ENCODE peak calls at places on chromosomes 11 and 22, in six cellular contexts. U, X, W, T, N and E are unnamed samples.

GRCh38 chr11:76629133-76629852 is 41.3 kb downstream of the LRRC32 start:
- DNase-seq in U (peak; percentile 75), X (no peak), W (no peak), T (no peak), N (no peak), E (peak; percentile 87)

GRCh38 chr11:35050596-35050995 is 88.4 kb upstream of the CD44 start:
- DNase-seq in U (no peak), X (no peak), W (no peak), T (no peak), N (no peak), E (peak; percentile 36)

GRCh38 chr11:59088164-59088563 is 2.1 kb downstream of the GLYATL1B start:
- DNase-seq in U (no peak), X (no peak), W (no peak), T (no peak), N (no peak), E (no peak)

GRCh38 chr22:48832592-48832991 is 995.1 kb downstream of the BRD1 start:
- DNase-seq in U (no peak), X (no peak), W (no peak), T (no peak), N (no peak), E (no peak)

GRCh38 chr22:22400099-22400498 is 108.4 kb downstream of the ZNF280B start:
- DNase-seq in U (no peak), X (no peak), W (no peak), T (no peak), N (no peak), E (no peak)

GRCh38 chr11:126288237-126288636 is 5.3 kb downstream of the TIRAP start:
- DNase-seq in U (no peak), X (no peak), W (no peak), T (no peak), N (no peak), E (no peak)

GRCh38 chr11:32056445-32056844 is 34.4 kb upstream of the RCN1 start:
- DNase-seq in U (no peak), X (no peak), W (no peak), T (no peak), N (no peak), E (no peak)

GRCh38 chr11:19163627-19164026 is 38.2 kb downstream of the CSRP3 start:
- DNase-seq in U (no peak), X (no peak), W (peak; percentile 28), T (no peak), N (no peak), E (no peak)

GRCh38 chr22:40029189-40029890 is 34.6 kb downstream of the FAM83F start:
- DNase-seq in U (no peak), X (no peak), W (no peak), T (no peak), N (no peak), E (no peak)

DNA sequence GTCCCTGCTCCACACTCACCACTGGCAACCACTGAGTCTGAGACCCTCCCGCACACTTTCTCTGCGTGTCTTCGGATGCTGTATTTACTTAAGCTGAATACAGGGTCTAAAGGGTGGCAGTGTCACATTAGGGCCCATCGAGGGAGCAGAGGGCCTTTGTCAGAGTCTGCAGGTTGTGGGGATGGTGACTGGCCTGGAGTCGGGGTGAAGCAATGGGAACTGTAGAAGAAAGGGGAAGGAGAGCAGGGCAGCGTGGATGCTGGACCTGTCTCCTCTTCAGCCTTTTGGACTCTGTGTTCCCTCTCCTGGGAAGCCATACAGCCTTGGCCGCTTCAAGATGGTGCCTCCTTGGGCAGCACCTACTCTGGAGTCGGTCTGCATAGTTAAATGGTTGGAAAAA is 61.1 kb downstream of the ZBTB16 start:
- DNase-seq in U (no peak), X (no peak), W (no peak), T (no peak), N (no peak), E (no peak)
- H2BK15ac ChIP-seq in U (no peak overlapping the region), X (no peak overlapping the region), W (no peak overlapping the region), T (no peak overlapping the region), N (no peak overlapping the region), E (no peak overlapping the region)

GRCh38 chr11:85745626-85746025 is 59.6 kb upstream of the CCDC89 start:
- DNase-seq in U (no peak), X (no peak), W (peak; percentile 74), T (no peak), N (no peak), E (no peak)

GRCh38 chr11:85746640-85747039 is 60.6 kb upstream of the CCDC89 start:
- DNase-seq in U (no peak), X (no peak), W (no peak), T (no peak), N (no peak), E (no peak)

GRCh38 chr11:85740464-85741400 is 54.7 kb upstream of the CCDC89 start:
- DNase-seq in U (no peak), X (no peak), W (no peak), T (no peak), N (no peak), E (no peak)

GRCh38 chr11:85742348-85742747 is 56.4 kb upstream of the CCDC89 start:
- DNase-seq in U (no peak), X (no peak), W (no peak), T (no peak), N (no peak), E (no peak)

GRCh38 chr11:85742873-85743275 is 56.9 kb upstream of the CCDC89 start:
- DNase-seq in U (no peak), X (no peak), W (no peak), T (no peak), N (no peak), E (no peak)
- H3K27ac ChIP-seq in U (no peak overlapping the region), X (no peak overlapping the region), W (no peak overlapping the region), T (no peak overlapping the region), N (no peak overlapping the region), E (no peak overlapping the region)

DNA sequence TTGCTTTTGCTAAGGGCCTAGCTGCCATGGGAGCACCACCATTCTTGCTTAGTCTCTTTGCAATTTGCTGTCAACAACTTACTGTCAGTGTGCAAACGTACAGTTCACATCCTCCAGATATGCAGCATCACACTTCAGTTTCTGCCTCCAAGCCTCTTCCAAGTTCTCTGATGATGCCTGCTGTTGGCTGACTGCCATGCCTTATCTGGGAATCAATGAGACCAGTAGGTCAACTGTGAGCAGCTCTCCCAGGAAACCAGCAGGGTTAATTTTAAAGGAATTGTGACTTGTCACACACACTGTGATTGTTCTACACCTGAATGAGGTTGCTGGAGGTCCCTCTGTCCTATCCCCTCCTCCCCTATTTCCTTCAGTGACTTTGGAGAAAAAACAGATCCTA is 56.0 kb downstream of the COPB1 start:
- DNase-seq in U (peak; percentile 57), X (no peak), W (no peak), T (no peak), N (no peak), E (peak; percentile 41)
- H2BK15ac ChIP-seq in U (peak overlapping the region; percentile 60), X (no peak overlapping the region), W (no peak overlapping the region), T (no peak overlapping the region), N (no peak overlapping the region), E (no peak overlapping the region)

GRCh38 chr22:27210111-27210739 is 552.8 kb downstream of the MIAT start:
- DNase-seq in U (no peak), X (peak; percentile 21), W (no peak), T (no peak), N (no peak), E (no peak)
- H3K27ac ChIP-seq in U (no peak overlapping the region), X (no peak overlapping the region), W (no peak overlapping the region), T (no peak overlapping the region), N (no peak overlapping the region), E (no peak overlapping the region)

DNA sequence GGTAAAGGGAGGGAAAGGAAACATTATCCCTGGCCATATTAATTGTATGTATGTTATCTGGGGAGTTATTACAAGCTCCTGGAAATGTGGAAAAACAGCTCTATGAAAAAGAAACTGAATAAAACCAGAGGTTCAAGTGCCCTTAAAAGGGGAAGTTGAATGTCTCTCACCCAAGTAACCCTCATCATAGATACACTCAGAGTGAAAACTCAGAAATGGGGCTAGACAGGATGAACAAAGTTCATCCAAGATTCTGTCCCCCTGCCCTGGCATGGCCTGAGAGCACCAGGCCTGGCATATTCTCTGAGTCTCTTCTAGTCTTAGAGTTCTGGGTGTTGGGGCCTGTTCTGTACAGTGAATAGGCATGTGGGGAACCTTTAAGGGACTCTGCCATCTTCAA is 76.2 kb downstream of the TRAF6 start:
- DNase-seq in U (no peak), X (no peak), W (no peak), T (no peak), N (no peak), E (no peak)
- H2BK15ac ChIP-seq in U (no peak overlapping the region), X (no peak overlapping the region), W (no peak overlapping the region), T (no peak overlapping the region), N (no peak overlapping the region), E (no peak overlapping the region)

GRCh38 chr11:128843198-128843766 is 23.8 kb downstream of the KCNJ1 start:
- DNase-seq in U (no peak), X (no peak), W (no peak), T (no peak), N (no peak), E (no peak)

GRCh38 chr11:128839081-128839480 is 28.0 kb downstream of the KCNJ1 start:
- DNase-seq in U (no peak), X (no peak), W (no peak), T (no peak), N (no peak), E (no peak)

GRCh38 chr11:128840137-128840536 is 27.0 kb downstream of the KCNJ1 start:
- DNase-seq in U (no peak), X (no peak), W (no peak), T (no peak), N (no peak), E (no peak)

GRCh38 chr11:128841461-128842072 is 25.5 kb downstream of the KCNJ1 start:
- DNase-seq in U (no peak), X (no peak), W (no peak), T (no peak), N (no peak), E (no peak)

DNA sequence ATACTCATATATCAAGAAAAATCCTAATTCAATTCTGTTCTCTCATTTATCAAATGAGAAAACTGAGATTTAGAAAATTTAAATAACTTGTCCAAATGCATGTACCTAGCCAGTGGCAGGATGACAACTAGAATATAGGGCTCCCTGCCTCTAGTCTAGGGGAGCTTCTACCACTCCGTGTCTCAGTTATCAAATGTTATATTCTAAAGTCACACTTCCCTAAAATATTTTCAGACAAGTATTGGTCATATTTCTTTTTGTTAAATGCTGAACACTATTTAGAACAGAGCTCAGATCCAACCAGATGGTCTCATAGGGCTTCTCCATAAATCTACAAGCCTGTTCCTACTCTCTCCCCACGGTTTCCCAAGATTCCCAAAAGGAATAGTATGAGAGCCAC is 26.3 kb downstream of the KCNJ1 start:
- DNase-seq in U (no peak), X (no peak), W (no peak), T (no peak), N (no peak), E (no peak)
- H3K27ac ChIP-seq in U (no peak overlapping the region), X (no peak overlapping the region), W (no peak overlapping the region), T (no peak overlapping the region), N (no peak overlapping the region), E (no peak overlapping the region)